ENCODE peak calls at places on chromosomes 16 and 17, in six cellular contexts. Q is thyroid gland, C is psoas muscle, R is uterus, B is astrocyte of the spinal cord, P is epithelial cell of esophagus. E is an unnamed sample.

GRCh38 chr16:3065742-3066439 is 451 bp downstream of the IL32 start:
- DNase-seq in Q (no peak), C (no peak), P (no peak), R (no peak), B (no peak), E (no peak)

GRCh38 chr17:65058151-65058550 is 1.6 kb upstream of the GNA13 start:
- DNase-seq in Q (no peak), C (no peak), P (no peak), R (no peak), B (no peak), E (no peak)

GRCh38 chr16:72819345-72819744 is 228.6 kb downstream of the ZFHX3 start:
- DNase-seq in R (no peak), P (peak; percentile 62), Q (no peak), B (peak; percentile 85), C (no peak), E (no peak)

GRCh38 chr17:29619251-29619650 is 3.5 kb downstream of the CORO6 start:
- DNase-seq in B (peak; percentile 29), Q (peak; percentile 59), P (peak; percentile 47), C (peak; percentile 48), R (no peak), E (no peak)

GRCh38 chr17:57242148-57242547 is 14.2 kb upstream of the MSI2 start:
- DNase-seq in C (no peak), B (peak; percentile 31), Q (peak; percentile 55), R (no peak), P (no peak), E (no peak)

GRCh38 chr17:42221886-42222745 is 27.8 kb upstream of the GHDC start:
- DNase-seq in C (peak; percentile 34), Q (no peak), B (peak; percentile 61), P (peak; percentile 64), R (no peak), E (no peak)

GRCh38 chr16:14548933-14549788 is 80.9 kb downstream of the PARN start:
- DNase-seq in C (no peak), R (no peak), B (no peak), Q (no peak), P (no peak), E (no peak)

GRCh38 chr17:81419886-81420768 is 24.9 kb downstream of the BAHCC1 start:
- DNase-seq in P (no peak), C (no peak), R (peak; percentile 66), Q (peak; percentile 67), B (no peak), E (no peak)

DNA sequence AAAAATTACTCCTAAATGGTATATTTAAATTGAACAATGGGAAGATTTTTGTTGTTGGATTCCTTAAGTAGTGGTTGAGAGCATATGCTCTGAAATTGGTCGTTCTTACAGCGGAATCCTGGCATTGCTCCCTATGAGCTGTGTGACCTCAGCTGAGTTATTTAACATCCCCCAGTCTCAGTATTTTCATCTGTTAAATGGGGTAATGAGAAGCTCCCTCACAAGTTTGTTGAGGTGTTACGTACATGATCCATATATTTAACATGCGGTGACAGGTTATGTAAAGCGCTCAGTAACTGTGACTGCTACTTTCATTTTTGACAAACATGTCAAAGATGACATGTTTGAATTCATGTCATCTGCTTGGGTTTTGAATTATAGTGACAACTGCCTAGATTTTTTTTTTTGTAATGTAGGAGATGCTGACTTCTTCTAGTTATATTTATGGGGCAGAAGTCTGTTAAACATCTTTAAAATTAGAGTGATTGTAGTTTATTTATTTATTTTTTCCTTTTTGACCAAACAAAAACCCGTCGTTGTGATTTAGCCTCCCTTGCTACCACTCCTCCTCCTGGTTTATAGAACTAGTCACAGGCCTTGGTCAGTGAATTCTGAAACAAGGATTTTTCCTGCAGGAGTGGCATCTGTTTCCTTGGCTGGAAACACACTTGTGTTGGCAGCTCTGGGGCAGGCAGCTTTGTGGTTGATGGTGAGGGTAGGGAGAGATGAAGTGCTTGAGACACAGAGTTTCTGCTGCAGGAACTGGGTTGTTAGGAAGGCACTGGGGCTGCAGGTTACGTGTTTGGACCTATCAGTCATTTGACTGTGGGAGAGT is 268.8 kb downstream of the SNX29 start:
- DNase-seq in P (no peak), Q (no peak), B (no peak), R (no peak), C (no peak), E (no peak)
- H3K4me3 ChIP-seq in P (no peak overlapping the region), Q (no peak overlapping the region), B (no peak overlapping the region), R (no peak overlapping the region), C (no peak overlapping the region), E (no peak overlapping the region)

GRCh38 chr17:60142872-60143499 is 6.8 kb upstream of the CA4 start:
- DNase-seq in R (peak; percentile 64), B (peak; percentile 86), C (peak; percentile 83), Q (peak; percentile 78), P (peak; percentile 86), E (no peak)
- TF ChIP-seq CTCF in R (peak; percentile 42), B (peak; percentile 86), C (peak; percentile 69), Q (peak; percentile 77), P (peak; percentile 80), E (peak; percentile 36)

GRCh38 chr17:9309216-9309615 is 266.4 kb downstream of the STX8 start:
- DNase-seq in P (no peak), C (no peak), R (no peak), B (no peak), Q (no peak), E (no peak)
- H3K4me3 ChIP-seq in P (no peak overlapping the region), C (no peak overlapping the region), R (no peak overlapping the region), B (no peak overlapping the region), Q (no peak overlapping the region), E (no peak overlapping the region)

DNA sequence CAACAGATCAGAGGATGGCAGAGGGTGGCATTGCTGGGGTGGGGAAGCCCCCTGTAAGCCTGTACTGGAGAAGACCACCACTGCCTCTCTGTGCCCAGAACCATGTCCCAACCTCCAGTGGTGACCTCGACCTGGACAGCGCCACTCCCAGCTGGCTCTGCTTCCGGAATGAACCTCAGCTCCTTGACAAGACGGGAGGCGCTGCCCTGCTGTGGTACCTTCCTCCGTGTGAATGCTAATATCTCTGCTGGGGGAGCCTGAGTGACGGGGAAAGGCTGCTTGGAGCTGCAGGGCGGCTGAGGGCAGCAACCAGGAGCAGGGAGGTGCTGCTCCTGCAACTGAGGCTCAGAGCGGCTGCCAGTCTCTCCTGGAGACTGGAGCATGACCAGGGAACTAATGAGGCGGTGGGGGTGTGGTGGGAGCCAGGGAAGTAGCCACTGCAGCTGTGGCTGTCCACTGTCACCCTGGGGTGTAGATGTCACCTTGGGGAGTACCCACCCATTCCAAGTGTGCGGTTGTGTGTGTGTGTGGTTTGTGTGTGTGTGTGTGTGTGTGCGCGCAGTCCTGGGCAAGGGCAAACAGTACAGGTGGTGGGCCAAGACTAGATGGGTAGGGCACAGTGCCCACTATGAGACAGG is 6.2 kb downstream of the PRCD start:
- DNase-seq in C (no peak), B (no peak), R (no peak), Q (no peak), P (no peak), E (no peak)
- TF ChIP-seq CTCF in C (no peak), B (no peak), R (no peak), Q (no peak), P (no peak), E (no peak)